ENCODE peak calls at places on chromosomes 6 and 20, in seven cellular contexts. C, Z, K, S, O, W and L are unnamed samples.

GRCh38 chr6:110609101-110609500 is 132.7 kb upstream of the SLC22A16 start:
- DNase-seq in C (no peak), Z (no peak), K (no peak), S (no peak), O (no peak), W (no peak), L (no peak)

GRCh38 chr6:29791162-29791561 is 36.5 kb upstream of the HLA-G start:
- DNase-seq in C (no peak), Z (no peak), K (no peak), S (no peak), O (peak; percentile 1), W (no peak), L (no peak)

GRCh38 chr6:44464527-44465310 is 77.2 kb downstream of the CDC5L start:
- DNase-seq in C (peak; percentile 80), Z (no peak), K (no peak), S (no peak), O (no peak), W (no peak), L (no peak)

GRCh38 chr6:17585766-17586502 is 14.2 kb upstream of the FAM8A1 start:
- DNase-seq in C (no peak), Z (no peak), K (no peak), S (no peak), O (no peak), W (no peak), L (no peak)

GRCh38 chr20:57048027-57048869 is 218.2 kb downstream of the BMP7 start:
- DNase-seq in C (peak; percentile 98), Z (no peak), K (no peak), S (no peak), O (peak; percentile 12), W (no peak), L (no peak)

GRCh38 chr20:44938637-44939036 is 21.6 kb downstream of the TOMM34 start:
- DNase-seq in C (no peak), Z (no peak), K (no peak), S (no peak), O (no peak), W (no peak), L (no peak)

GRCh38 chr6:71248306-71248705 is 40.3 kb upstream of the OGFRL1 start:
- DNase-seq in C (peak; percentile 59), Z (no peak), K (no peak), S (no peak), O (peak; percentile 70), W (no peak), L (no peak)

GRCh38 chr6:31579546-31580445 is 2.4 kb downstream of the LTB start:
- DNase-seq in C (no peak), Z (no peak), K (no peak), S (no peak), O (no peak), W (no peak), L (peak; percentile 45)

GRCh38 chr20:33521461-33521860 is 31.6 kb downstream of the CBFA2T2 start:
- DNase-seq in C (no peak), Z (no peak), K (no peak), S (no peak), O (no peak), W (no peak), L (no peak)

GRCh38 chr6:105137388-105137787 is 42.4 kb downstream of the POPDC3 start:
- DNase-seq in C (peak; percentile 11), Z (no peak), K (no peak), S (peak; percentile 30), O (peak; percentile 18), W (no peak), L (no peak)

GRCh38 chr6:78910611-78911134 is 43.3 kb downstream of the IRAK1BP1 start:
- DNase-seq in C (no peak), Z (no peak), K (no peak), S (peak; percentile 30), O (no peak), W (peak; percentile 76), L (peak; percentile 30)

GRCh38 chr6:122869437-122870024 is 80.5 kb downstream of the SMPDL3A start:
- DNase-seq in C (peak; percentile 22), Z (no peak), K (no peak), S (peak; percentile 24), O (peak; percentile 60), W (no peak), L (no peak)